ENCODE peak calls at places on chromosomes 5 and 9, in nine cellular contexts. D is OCI-LY7; B is H9; K is CD4-positive, alpha-beta T cell; F is A549; T is brain microvascular endothelial cell; I is heart left ventricle; P is cardiac muscle cell; G is HepG2. J is an unnamed sample.

GRCh38 chr5:163503106-163504090 is 2.0 kb upstream of the MAT2B start:
- DNase-seq in D (peak), B (peak), K (peak), F (peak), T (peak), I (peak), P (peak), G (peak), J (peak)

GRCh38 chr5:23776684-23777083 is 269.3 kb downstream of the PRDM9 start:
- DNase-seq in D (no peak), B (no peak), K (no peak), F (no peak), T (no peak), I (no peak), P (no peak), G (no peak), J (no peak)

GRCh38 chr9:34176089-34176488 is 2.8 kb upstream of the UBAP1 start:
- DNase-seq in D (no peak), B (no peak), K (no peak), F (no peak), T (no peak), I (no peak), P (no peak), G (no peak), J (no peak)

GRCh38 chr5:74041913-74042312 is 415.9 kb downstream of the ARHGEF28 start:
- DNase-seq in D (no peak), B (no peak), K (no peak), F (no peak), T (no peak), I (no peak), P (no peak), G (no peak), J (no peak)

GRCh38 chr5:58451732-58452565 is 7.9 kb downstream of the PLK2 start:
- DNase-seq in D (no peak), B (no peak), K (no peak), F (no peak), T (no peak), I (no peak), P (no peak), G (no peak), J (no peak)

GRCh38 chr9:4640027-4640426 is 22.1 kb upstream of the PLPP6 start:
- DNase-seq in D (no peak), B (no peak), K (peak), F (no peak), T (peak), I (no peak), P (peak), G (peak), J (no peak)

GRCh38 chr5:39100851-39101396 is 26.7 kb upstream of the RICTOR start:
- DNase-seq in D (no peak), B (no peak), K (no peak), F (peak), T (peak), I (no peak), P (no peak), G (peak), J (no peak)

GRCh38 chr5:176788931-176789872 is 21.2 kb upstream of the UNC5A start:
- DNase-seq in D (no peak), B (no peak), K (no peak), F (no peak), T (no peak), I (no peak), P (no peak), G (no peak), J (no peak)

GRCh38 chr5:153654444-153654843 is 164.0 kb downstream of the GRIA1 start:
- DNase-seq in D (no peak), B (no peak), K (no peak), F (no peak), T (no peak), I (no peak), P (no peak), G (no peak), J (no peak)

GRCh38 chr5:135034186-135034962 is at the start of gene PITX1:
- DNase-seq in D (peak), B (peak), K (peak), F (peak), T (no peak), I (no peak), P (peak), G (peak), J (no peak)

GRCh38 chr9:133485531-133486260 is 6.8 kb upstream of the SLC2A6 start:
- DNase-seq in D (peak), B (no peak), K (no peak), F (no peak), T (no peak), I (no peak), P (no peak), G (no peak), J (no peak)

GRCh38 chr9:138098908-138099791 is 221.6 kb downstream of the CACNA1B start:
- DNase-seq in D (no peak), B (peak), K (no peak), F (no peak), T (no peak), I (no peak), P (no peak), G (no peak), J (no peak)

GRCh38 chr9:121434946-121435345 is 64.7 kb downstream of the GGTA1 start:
- DNase-seq in D (no peak), B (no peak), K (no peak), F (no peak), T (peak), I (no peak), P (peak), G (no peak), J (no peak)

GRCh38 chr9:109791747-109792146 is 11.7 kb downstream of the PALM2AKAP2 start:
- DNase-seq in D (no peak), B (no peak), K (no peak), F (no peak), T (no peak), I (no peak), P (no peak), G (no peak), J (no peak)

GRCh38 chr5:96065577-96066385 is 104.1 kb upstream of the ELL2 start:
- DNase-seq in D (no peak), B (no peak), K (no peak), F (no peak), T (no peak), I (no peak), P (no peak), G (peak), J (no peak)

GRCh38 chr5:146390469-146390868 is 51.8 kb downstream of the POU4F3 start:
- DNase-seq in D (no peak), B (peak), K (no peak), F (no peak), T (no peak), I (no peak), P (no peak), G (peak), J (no peak)

GRCh38 chr9:135252980-135253304 is 165.5 kb downstream of the OLFM1 start:
- DNase-seq in D (no peak), B (no peak), K (no peak), F (no peak), T (no peak), I (no peak), P (no peak), G (no peak), J (no peak)

GRCh38 chr9:135480071-135480941 is 724 bp downstream of the PPP1R26 start:
- DNase-seq in D (no peak), B (peak), K (no peak), F (peak), T (peak), I (no peak), P (peak), G (peak), J (no peak)

GRCh38 chr9:21993007-21993406 is 1.2 kb downstream of the CDKN2A start:
- DNase-seq in D (no peak), B (no peak), K (no peak), F (no peak), T (no peak), I (no peak), P (no peak), G (no peak), J (no peak)

GRCh38 chr5:11370985-11371384 is 533.3 kb downstream of the CTNND2 start:
- DNase-seq in D (no peak), B (no peak), K (no peak), F (no peak), T (no peak), I (no peak), P (no peak), G (no peak), J (no peak)

GRCh38 chr5:179606910-179607448 is 16.5 kb downstream of the HNRNPH1 start:
- DNase-seq in D (no peak), B (no peak), K (no peak), F (no peak), T (no peak), I (no peak), P (no peak), G (no peak), J (no peak)

GRCh38 chr9:676780-677458 is 164.6 kb upstream of the DMRT1 start:
- DNase-seq in D (no peak), B (no peak), K (no peak), F (no peak), T (no peak), I (no peak), P (no peak), G (peak), J (no peak)

GRCh38 chr5:173327948-173328895 is at the start of gene STC2:
- DNase-seq in D (no peak), B (peak), K (no peak), F (peak), T (peak), I (peak), P (peak), G (peak), J (no peak)

GRCh38 chr9:130352586-130353285 is 87.2 kb downstream of the HMCN2 start:
- DNase-seq in D (no peak), B (no peak), K (no peak), F (no peak), T (no peak), I (no peak), P (no peak), G (no peak), J (no peak)

GRCh38 chr9:123657921-123658320 is 272.0 kb downstream of the DENND1A start:
- DNase-seq in D (no peak), B (no peak), K (no peak), F (no peak), T (no peak), I (no peak), P (no peak), G (no peak), J (no peak)

GRCh38 chr9:33272061-33272460 is 7.2 kb downstream of the CHMP5 start:
- DNase-seq in D (no peak), B (no peak), K (no peak), F (no peak), T (no peak), I (no peak), P (no peak), G (no peak), J (no peak)

GRCh38 chr5:11171236-11171635 is 410.2 kb upstream of the DAP start:
- DNase-seq in D (no peak), B (no peak), K (no peak), F (no peak), T (no peak), I (no peak), P (no peak), G (no peak), J (no peak)

GRCh38 chr9:69036319-69036718 is 767 bp downstream of the FXN start:
- DNase-seq in D (peak), B (no peak), K (no peak), F (peak), T (peak), I (no peak), P (no peak), G (peak), J (no peak)

GRCh38 chr5:141843156-141843927 is 34.9 kb downstream of the PCDH1 start:
- DNase-seq in D (no peak), B (peak), K (no peak), F (no peak), T (no peak), I (no peak), P (no peak), G (no peak), J (no peak)

GRCh38 chr5:117652640-117653280 is 1078.1 kb upstream of the SEMA6A start:
- DNase-seq in D (no peak), B (no peak), K (no peak), F (no peak), T (no peak), I (no peak), P (no peak), G (no peak), J (no peak)

GRCh38 chr9:78462616-78463015 is 165.7 kb downstream of the PSAT1 start:
- DNase-seq in D (no peak), B (no peak), K (no peak), F (no peak), T (no peak), I (no peak), P (no peak), G (no peak), J (no peak)

GRCh38 chr9:81563739-81564138 is 125.6 kb downstream of the TLE1 start:
- DNase-seq in D (no peak), B (no peak), K (no peak), F (no peak), T (no peak), I (no peak), P (no peak), G (no peak), J (no peak)

GRCh38 chr5:112917453-112918005 is 4.5 kb downstream of the REEP5 start:
- DNase-seq in D (peak), B (peak), K (no peak), F (no peak), T (no peak), I (no peak), P (peak), G (peak), J (no peak)

GRCh38 chr9:85740821-85741111 is 988 bp downstream of the AGTPBP1 start:
- DNase-seq in D (no peak), B (no peak), K (no peak), F (no peak), T (peak), I (no peak), P (no peak), G (peak), J (no peak)

GRCh38 chr5:82597437-82597836 is 319.3 kb upstream of the RPS23 start:
- DNase-seq in D (no peak), B (peak), K (no peak), F (no peak), T (no peak), I (no peak), P (no peak), G (no peak), J (no peak)

GRCh38 chr5:148961261-148962199 is 101.3 kb downstream of the SH3TC2 start:
- DNase-seq in D (no peak), B (no peak), K (no peak), F (no peak), T (no peak), I (no peak), P (no peak), G (no peak), J (no peak)

GRCh38 chr9:133950206-133950915 is 41.8 kb downstream of the VAV2 start:
- DNase-seq in D (no peak), B (no peak), K (no peak), F (no peak), T (peak), I (peak), P (no peak), G (no peak), J (no peak)

GRCh38 chr5:1159341-1159675 is 42.1 kb upstream of the SLC6A19 start:
- DNase-seq in D (no peak), B (no peak), K (no peak), F (no peak), T (no peak), I (no peak), P (no peak), G (no peak), J (no peak)

GRCh38 chr5:115816226-115817042 is at the start of gene CDO1:
- DNase-seq in D (no peak), B (peak), K (no peak), F (no peak), T (peak), I (peak), P (peak), G (no peak), J (no peak)

GRCh38 chr5:38538161-38538560 is 18.3 kb downstream of the LIFR start:
- DNase-seq in D (no peak), B (no peak), K (no peak), F (no peak), T (no peak), I (no peak), P (no peak), G (no peak), J (no peak)

GRCh38 chr5:64594601-64595518 is 89.0 kb downstream of the RGS7BP start:
- DNase-seq in D (peak), B (peak), K (no peak), F (peak), T (no peak), I (no peak), P (peak), G (no peak), J (no peak)
- TF ChIP-seq CTCF in D (peak), B (peak), K (no peak), F (no peak), T (peak), I (peak), P (peak), G (no peak), J (peak)

GRCh38 chr9:111413996-111414395 is 70.2 kb downstream of the ECPAS start:
- DNase-seq in D (no peak), B (no peak), K (no peak), F (no peak), T (no peak), I (no peak), P (no peak), G (no peak), J (no peak)

GRCh38 chr9:111414406-111414805 is 69.8 kb downstream of the ECPAS start:
- DNase-seq in D (no peak), B (no peak), K (no peak), F (no peak), T (no peak), I (no peak), P (no peak), G (no peak), J (no peak)

GRCh38 chr9:111412280-111412679 is 71.9 kb downstream of the ECPAS start:
- DNase-seq in D (no peak), B (no peak), K (no peak), F (no peak), T (no peak), I (no peak), P (no peak), G (no peak), J (no peak)

GRCh38 chr9:111407813-111408212 is 76.4 kb downstream of the ECPAS start:
- DNase-seq in D (no peak), B (no peak), K (no peak), F (no peak), T (no peak), I (no peak), P (no peak), G (no peak), J (no peak)

GRCh38 chr9:111411266-111411665 is 72.9 kb downstream of the ECPAS start:
- DNase-seq in D (no peak), B (no peak), K (no peak), F (no peak), T (no peak), I (no peak), P (no peak), G (no peak), J (no peak)
- H3K27ac ChIP-seq in D (no peak), B (no peak), K (no peak), F (no peak), T (no peak), I (no peak), P (no peak), G (no peak), J (no peak)

GRCh38 chr5:53100606-53101005 is 9.0 kb downstream of the MOCS2 start:
- DNase-seq in D (no peak), B (no peak), K (no peak), F (no peak), T (no peak), I (no peak), P (no peak), G (no peak), J (no peak)
- TF ChIP-seq CTCF in D (no peak), B (no peak), K (no peak), F (no peak), T (no peak), I (no peak), P (no peak), G (no peak), J (no peak)

GRCh38 chr5:93249651-93250289 is 331.2 kb downstream of the NR2F1-AS1 start:
- DNase-seq in D (no peak), B (no peak), K (no peak), F (no peak), T (peak), I (no peak), P (no peak), G (no peak), J (no peak)
- H3K27ac ChIP-seq in D (no peak), B (no peak), K (no peak), F (no peak), T (peak), I (no peak), P (no peak), G (no peak), J (no peak)